ENCODE peak calls at places on chromosomes 16 and 17, in ten cellular contexts. U is B cell, Z is lung, J is BE2C, S is tibial artery, V is right atrium auricular region, G is fibroblast of lung, C is omental fat pad, R is Calu3, M is cardiac muscle cell. T is an unnamed sample.

GRCh38 chr16:27465483-27465879 is 63.5 kb downstream of the IL21R start:
- DNase-seq in U (no peak), Z (no peak), J (no peak), S (no peak), V (no peak), G (no peak), C (no peak), R (no peak), M (no peak), T (no peak)

GRCh38 chr17:18009609-18010420 is 29.2 kb downstream of the ATPAF2 start:
- DNase-seq in U (no peak), Z (no peak), J (no peak), S (no peak), V (no peak), G (no peak), C (no peak), R (no peak), M (no peak), T (no peak)

GRCh38 chr16:88381820-88382451 is 823 bp upstream of the ZNF469 start:
- DNase-seq in U (no peak), Z (no peak), J (peak), S (no peak), V (no peak), G (no peak), C (no peak), R (no peak), M (peak), T (no peak)

GRCh38 chr16:71440669-71441347 is 1.0 kb downstream of the TLE7 start:
- DNase-seq in U (no peak), Z (no peak), J (no peak), S (no peak), V (no peak), G (no peak), C (no peak), R (no peak), M (peak), T (peak)

GRCh38 chr16:53974484-53975115 is 270.6 kb downstream of the FTO start:
- DNase-seq in U (no peak), Z (no peak), J (no peak), S (no peak), V (no peak), G (peak), C (no peak), R (no peak), M (no peak), T (no peak)

GRCh38 chr16:50862818-50863672 is 121.2 kb downstream of the CYLD start:
- DNase-seq in U (no peak), Z (peak), J (no peak), S (no peak), V (peak), G (no peak), C (no peak), R (no peak), M (no peak), T (no peak)

GRCh38 chr17:50364061-50364458 is 8.9 kb downstream of the MRPL27 start:
- DNase-seq in U (no peak), Z (no peak), J (no peak), S (no peak), V (no peak), G (no peak), C (no peak), R (no peak), M (no peak), T (no peak)

GRCh38 chr17:3602499-3602898 is 6.7 kb downstream of the TRPV1 start:
- DNase-seq in U (peak), Z (no peak), J (peak), S (no peak), V (no peak), G (peak), C (no peak), R (no peak), M (peak), T (no peak)

GRCh38 chr17:79188048-79188447 is 113.4 kb downstream of the ENGASE start:
- DNase-seq in U (peak), Z (no peak), J (peak), S (no peak), V (no peak), G (no peak), C (no peak), R (peak), M (peak), T (peak)

GRCh38 chr17:81902023-81902652 is at the start of gene NPB:
- DNase-seq in U (no peak), Z (no peak), J (peak), S (no peak), V (no peak), G (no peak), C (no peak), R (peak), M (peak), T (no peak)

GRCh38 chr16:50810241-50810965 is 68.5 kb downstream of the CYLD start:
- DNase-seq in U (no peak), Z (peak), J (no peak), S (no peak), V (no peak), G (no peak), C (no peak), R (no peak), M (no peak), T (no peak)

GRCh38 chr16:68090109-68090508 is 4.9 kb downstream of the NFATC3 start:
- DNase-seq in U (no peak), Z (no peak), J (no peak), S (no peak), V (no peak), G (no peak), C (no peak), R (no peak), M (no peak), T (no peak)

GRCh38 chr16:15704545-15704987 is 54.5 kb downstream of the NDE1 start:
- DNase-seq in U (peak), Z (peak), J (peak), S (peak), V (peak), G (peak), C (peak), R (peak), M (peak), T (peak)

GRCh38 chr17:72771734-72772133 is 320.8 kb downstream of the SLC39A11 start:
- DNase-seq in U (no peak), Z (no peak), J (no peak), S (no peak), V (no peak), G (no peak), C (no peak), R (no peak), M (no peak), T (no peak)

GRCh38 chr17:58153046-58153445 is 4.9 kb downstream of the OR4D1 start:
- DNase-seq in U (no peak), Z (no peak), J (no peak), S (no peak), V (no peak), G (no peak), C (no peak), R (no peak), M (no peak), T (no peak)

GRCh38 chr17:41535764-41536481 is 7.8 kb upstream of the KRT19 start:
- DNase-seq in U (no peak), Z (no peak), J (no peak), S (no peak), V (no peak), G (no peak), C (no peak), R (peak), M (no peak), T (peak)

GRCh38 chr17:63685021-63685420 is 14.9 kb downstream of the LIMD2 start:
- DNase-seq in U (no peak), Z (no peak), J (no peak), S (no peak), V (no peak), G (no peak), C (no peak), R (no peak), M (no peak), T (no peak)

GRCh38 chr17:77708049-77708448 is 250.5 kb upstream of the TNRC6C start:
- DNase-seq in U (no peak), Z (no peak), J (no peak), S (no peak), V (peak), G (no peak), C (no peak), R (no peak), M (no peak), T (no peak)

GRCh38 chr16:66604376-66605176 is at the start of gene CMTM3:
- DNase-seq in U (peak), Z (peak), J (peak), S (peak), V (no peak), G (peak), C (peak), R (peak), M (peak), T (peak)

GRCh38 chr17:70320642-70321345 is 151.5 kb downstream of the KCNJ2 start:
- DNase-seq in U (no peak), Z (peak), J (peak), S (no peak), V (no peak), G (peak), C (no peak), R (no peak), M (peak), T (no peak)

GRCh38 chr17:20995164-20995872 is 47.5 kb downstream of the USP22 start:
- DNase-seq in U (no peak), Z (no peak), J (no peak), S (peak), V (no peak), G (no peak), C (no peak), R (no peak), M (no peak), T (no peak)

GRCh38 chr17:43840814-43841213 is 6.2 kb upstream of the CD300LG start:
- DNase-seq in U (no peak), Z (no peak), J (peak), S (no peak), V (no peak), G (peak), C (no peak), R (peak), M (peak), T (peak)

GRCh38 chr16:62929593-62929992 is 893.4 kb upstream of the CDH8 start:
- DNase-seq in U (no peak), Z (no peak), J (no peak), S (no peak), V (no peak), G (no peak), C (no peak), R (no peak), M (no peak), T (no peak)

GRCh38 chr17:81967533-81968395 is 6.8 kb upstream of the NOTUM start:
- DNase-seq in U (peak), Z (peak), J (peak), S (peak), V (peak), G (peak), C (no peak), R (peak), M (peak), T (peak)

GRCh38 chr17:78925662-78926555 is 722 bp upstream of the TIMP2 start:
- DNase-seq in U (no peak), Z (peak), J (no peak), S (peak), V (peak), G (peak), C (no peak), R (no peak), M (no peak), T (no peak)

GRCh38 chr17:49964539-49965521 is 4.2 kb upstream of the DLX4 start:
- DNase-seq in U (no peak), Z (no peak), J (no peak), S (no peak), V (no peak), G (peak), C (no peak), R (no peak), M (no peak), T (no peak)

GRCh38 chr17:199195-199604 is 17.8 kb upstream of the DOC2B start:
- DNase-seq in U (no peak), Z (no peak), J (no peak), S (no peak), V (no peak), G (peak), C (no peak), R (no peak), M (no peak), T (no peak)

GRCh38 chr17:51860934-51861561 is 297.5 kb downstream of the CA10 start:
- DNase-seq in U (no peak), Z (no peak), J (peak), S (no peak), V (no peak), G (no peak), C (no peak), R (peak), M (peak), T (peak)

GRCh38 chr17:4582691-4583090 is 1.6 kb upstream of the SMTNL2 start:
- DNase-seq in U (no peak), Z (no peak), J (peak), S (no peak), V (no peak), G (no peak), C (no peak), R (no peak), M (no peak), T (no peak)

GRCh38 chr16:57145964-57146647 is 39.7 kb downstream of the PSME3IP1 start:
- DNase-seq in U (no peak), Z (no peak), J (no peak), S (no peak), V (no peak), G (no peak), C (peak), R (no peak), M (no peak), T (no peak)

GRCh38 chr17:65535777-65536572 is 25.5 kb downstream of the AXIN2 start:
- DNase-seq in U (no peak), Z (no peak), J (no peak), S (no peak), V (no peak), G (no peak), C (no peak), R (no peak), M (no peak), T (no peak)

GRCh38 chr16:22624038-22624656 is 113.5 kb downstream of the NPIPB5 start:
- DNase-seq in U (no peak), Z (no peak), J (peak), S (no peak), V (no peak), G (no peak), C (no peak), R (no peak), M (no peak), T (no peak)

GRCh38 chr16:87317766-87318121 is 552 bp upstream of the C16orf95 start:
- DNase-seq in U (no peak), Z (peak), J (peak), S (peak), V (peak), G (peak), C (no peak), R (peak), M (peak), T (peak)

GRCh38 chr17:37884516-37884915 is 39.7 kb upstream of the TBC1D3K start:
- DNase-seq in U (no peak), Z (no peak), J (no peak), S (no peak), V (no peak), G (no peak), C (no peak), R (no peak), M (no peak), T (no peak)

GRCh38 chr16:70553175-70553574 is 29.6 kb downstream of the SF3B3 start:
- DNase-seq in U (no peak), Z (no peak), J (no peak), S (no peak), V (no peak), G (peak), C (no peak), R (no peak), M (no peak), T (no peak)

GRCh38 chr17:55818451-55819375 is 67.9 kb downstream of the PCTP start:
- DNase-seq in U (no peak), Z (no peak), J (no peak), S (no peak), V (no peak), G (no peak), C (no peak), R (no peak), M (no peak), T (no peak)

GRCh38 chr17:38870259-38871165 is 654 bp downstream of the LASP1 start:
- DNase-seq in U (peak), Z (peak), J (peak), S (peak), V (peak), G (peak), C (no peak), R (peak), M (peak), T (peak)

GRCh38 chr17:78022425-78022824 is 63.9 kb downstream of the TNRC6C start:
- DNase-seq in U (no peak), Z (no peak), J (no peak), S (no peak), V (no peak), G (no peak), C (no peak), R (no peak), M (no peak), T (no peak)

GRCh38 chr16:11609474-11610120 is 22.9 kb upstream of the LITAF start:
- DNase-seq in U (no peak), Z (no peak), J (no peak), S (no peak), V (no peak), G (no peak), C (no peak), R (no peak), M (no peak), T (no peak)

GRCh38 chr16:84504420-84505248 is at the start of gene MEAK7:
- DNase-seq in U (peak), Z (peak), J (peak), S (peak), V (peak), G (peak), C (peak), R (peak), M (peak), T (peak)
- TF ChIP-seq CTCF in U (no peak), Z (peak), J (no peak), S (no peak), V (no peak), G (no peak), C (no peak), R (no peak), M (peak), T (no peak)

DNA sequence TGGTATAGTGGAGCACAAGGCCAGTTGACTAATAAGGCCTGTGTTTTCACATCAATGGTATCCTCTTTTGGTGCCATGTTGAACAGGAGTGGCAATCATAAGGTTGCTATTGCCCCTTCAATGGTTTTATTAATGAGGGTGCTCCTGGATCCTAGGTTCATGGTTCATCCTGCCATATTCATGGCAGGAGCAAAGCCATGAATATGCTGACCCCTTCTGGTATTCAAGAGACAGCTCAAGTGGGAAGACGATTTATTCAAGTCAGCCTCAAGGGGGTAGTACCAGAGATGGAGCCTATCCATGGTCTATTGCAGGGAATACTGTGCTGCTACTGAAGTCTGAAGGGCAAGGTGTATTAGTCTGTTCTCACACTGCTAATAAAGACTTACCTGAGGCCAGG is 2.6 kb downstream of the ABCA9 start:
- DNase-seq in U (no peak), Z (no peak), J (no peak), S (no peak), V (no peak), G (no peak), C (no peak), R (no peak), M (no peak), T (no peak)
- TF ChIP-seq CTCF in U (no peak), Z (no peak), J (peak), S (no peak), V (no peak), G (no peak), C (no peak), R (no peak), M (no peak), T (peak)

DNA sequence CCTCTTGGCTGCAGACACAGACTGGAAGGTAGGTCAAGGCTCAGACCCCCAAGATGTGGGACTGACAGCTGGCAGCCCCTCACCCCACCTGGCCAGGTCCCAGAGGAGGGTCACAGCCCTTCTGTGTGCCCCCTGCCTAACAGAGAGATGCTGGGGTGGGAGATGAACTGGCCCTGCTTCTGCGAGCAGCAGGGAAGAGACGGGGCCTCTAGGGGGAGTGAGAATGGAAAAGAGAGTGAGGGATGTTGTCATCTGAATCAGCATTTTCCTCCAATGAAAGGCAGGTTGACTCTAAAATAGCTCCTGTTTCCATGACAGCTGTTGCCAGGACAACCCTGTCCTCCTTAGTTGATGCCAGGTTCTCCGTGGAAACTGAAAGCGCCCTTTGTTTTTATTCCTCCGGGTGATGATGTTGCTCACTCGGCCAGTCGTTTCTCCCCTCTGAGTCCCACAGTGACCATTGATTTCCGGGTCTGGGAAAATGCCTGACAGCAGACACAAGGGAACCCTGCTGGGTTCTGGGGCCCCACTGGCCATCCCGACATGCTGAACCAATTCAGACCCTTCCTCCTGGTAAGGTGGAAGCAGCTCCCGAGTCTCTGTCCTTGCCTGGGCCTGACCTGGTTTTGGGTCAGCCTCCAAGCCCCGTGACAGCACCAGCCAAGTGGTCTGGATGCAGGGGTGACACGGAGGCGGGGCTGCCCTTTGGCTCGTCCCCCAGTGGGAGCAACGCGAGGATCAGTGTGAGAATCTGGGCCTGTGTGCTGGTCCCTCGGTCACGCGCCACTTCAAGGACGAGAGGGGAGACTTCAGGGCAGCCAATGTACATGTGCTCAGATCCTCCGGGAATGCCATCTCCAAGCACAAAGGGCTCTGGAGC is 4.7 kb upstream of the NDRG4 start:
- DNase-seq in U (peak), Z (peak), J (peak), S (peak), V (peak), G (peak), C (no peak), R (peak), M (peak), T (peak)
- TF ChIP-seq CTCF in U (no peak), Z (no peak), J (peak), S (no peak), V (no peak), G (peak), C (no peak), R (peak), M (peak), T (peak)

DNA sequence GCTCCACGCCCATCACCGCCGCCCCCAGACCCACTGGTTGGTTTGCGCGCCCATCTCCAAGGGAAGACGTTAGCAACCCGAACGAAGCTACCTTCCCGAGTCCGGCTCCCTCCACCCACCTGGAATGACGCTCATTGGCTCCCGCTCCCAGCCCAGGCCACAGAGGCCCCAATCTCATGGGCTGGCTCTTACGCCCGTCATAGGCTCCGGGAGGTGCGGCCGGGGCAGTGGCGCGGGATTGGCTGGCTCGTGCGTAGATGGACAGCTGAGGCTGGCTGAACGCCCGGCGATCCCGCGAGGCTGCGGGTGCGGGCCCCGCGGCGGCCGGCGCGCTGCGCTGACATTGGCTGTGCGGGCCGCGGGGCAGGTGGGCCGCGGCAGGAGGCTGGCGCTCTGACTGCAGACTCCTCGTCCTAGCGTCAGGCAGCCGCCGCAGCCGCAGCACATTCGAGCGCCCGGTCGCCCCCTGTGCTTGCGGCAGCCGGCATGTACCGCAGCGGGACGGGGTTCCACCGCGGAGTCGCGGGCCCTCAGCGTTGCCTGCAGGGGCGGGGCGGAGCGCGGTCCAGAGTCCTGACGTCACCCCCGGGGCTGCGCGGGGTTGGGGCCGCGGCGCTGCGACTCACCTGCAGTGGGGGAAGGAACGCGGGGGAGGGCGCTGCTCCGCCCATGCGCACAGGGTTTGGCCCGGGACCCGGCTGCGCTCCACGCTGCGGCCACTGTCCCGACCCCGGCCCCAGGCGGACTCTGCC is 453 bp upstream of the MYH10 start:
- DNase-seq in U (peak), Z (peak), J (peak), S (peak), V (peak), G (peak), C (peak), R (peak), M (peak), T (peak)
- TF ChIP-seq CTCF in U (peak), Z (no peak), J (no peak), S (peak), V (no peak), G (no peak), C (peak), R (no peak), M (no peak), T (peak)

GRCh38 chr16:81214745-81215166 is 23.7 kb upstream of the BCO1 start:
- DNase-seq in U (no peak), Z (no peak), J (no peak), S (no peak), V (no peak), G (peak), C (no peak), R (peak), M (peak), T (peak)
- TF ChIP-seq CTCF in U (no peak), Z (no peak), J (peak), S (no peak), V (no peak), G (peak), C (no peak), R (no peak), M (peak), T (peak)

GRCh38 chr16:9297437-9298113 is 206.1 kb downstream of the HAPSTR1 start:
- DNase-seq in U (no peak), Z (no peak), J (peak), S (peak), V (no peak), G (no peak), C (no peak), R (peak), M (peak), T (peak)
- TF ChIP-seq CTCF in U (no peak), Z (peak), J (peak), S (peak), V (peak), G (no peak), C (no peak), R (peak), M (no peak), T (peak)